ENCODE peak calls at places on chromosomes 6 and 20, in ten cellular contexts. One of them, this sample, is unnamed.

GRCh38 chr20:53961527-53961926 is 108.9 kb downstream of the BCAS1 start:
- DNase-seq in HEK293T: no peak
- DNase-seq in astrocyte of the cerebellum: no peak
- DNase-seq in MM.1S: peak
- DNase-seq in GM13976: no peak
- DNase-seq in activated T-cell treated with anti-CD3 and anti-CD28 coated beads, Interleukin-2, amount 50 U/mL, for 24 hours: no peak
- DNase-seq in ELF-1: no peak
- DNase-seq in KG1: no peak
- DNase-seq in activated CD4-positive, alpha-beta T cell treated with anti-CD3 and anti-CD28 coated beads, Interleukin-2, amount 50 U/mL, for 4 hours: no peak
- DNase-seq in KBM-7: no peak
- DNase-seq in this sample: no peak

GRCh38 chr6:119313937-119314893 is 35.3 kb downstream of the MAN1A1 start:
- DNase-seq in KBM-7: peak
- DNase-seq in GM13976: no peak
- DNase-seq in activated T-cell treated with anti-CD3 and anti-CD28 coated beads, Interleukin-2, amount 50 U/mL, for 24 hours: no peak
- DNase-seq in astrocyte of the cerebellum: no peak
- DNase-seq in activated CD4-positive, alpha-beta T cell treated with anti-CD3 and anti-CD28 coated beads, Interleukin-2, amount 50 U/mL, for 4 hours: no peak
- DNase-seq in KG1: peak
- DNase-seq in MM.1S: no peak
- DNase-seq in ELF-1: no peak
- DNase-seq in HEK293T: no peak
- DNase-seq in this sample: no peak

GRCh38 chr6:53358440-53359087 is 9.8 kb upstream of the ELOVL5 start:
- DNase-seq in MM.1S: no peak
- DNase-seq in ELF-1: no peak
- DNase-seq in activated CD4-positive, alpha-beta T cell treated with anti-CD3 and anti-CD28 coated beads, Interleukin-2, amount 50 U/mL, for 4 hours: no peak
- DNase-seq in GM13976: peak
- DNase-seq in astrocyte of the cerebellum: no peak
- DNase-seq in activated T-cell treated with anti-CD3 and anti-CD28 coated beads, Interleukin-2, amount 50 U/mL, for 24 hours: no peak
- DNase-seq in KBM-7: peak
- DNase-seq in HEK293T: no peak
- DNase-seq in KG1: no peak
- DNase-seq in this sample: no peak

GRCh38 chr20:39136145-39136544 is 174.0 kb downstream of the DHX35 start:
- DNase-seq in MM.1S: no peak
- DNase-seq in HEK293T: no peak
- DNase-seq in activated T-cell treated with anti-CD3 and anti-CD28 coated beads, Interleukin-2, amount 50 U/mL, for 24 hours: no peak
- DNase-seq in ELF-1: no peak
- DNase-seq in GM13976: no peak
- DNase-seq in activated CD4-positive, alpha-beta T cell treated with anti-CD3 and anti-CD28 coated beads, Interleukin-2, amount 50 U/mL, for 4 hours: no peak
- DNase-seq in astrocyte of the cerebellum: no peak
- DNase-seq in KBM-7: no peak
- DNase-seq in KG1: no peak
- DNase-seq in this sample: no peak

GRCh38 chr6:158668707-158669103 is 18.9 kb downstream of the SYTL3 start:
- DNase-seq in KBM-7: no peak
- DNase-seq in HEK293T: no peak
- DNase-seq in KG1: no peak
- DNase-seq in GM13976: no peak
- DNase-seq in MM.1S: no peak
- DNase-seq in activated T-cell treated with anti-CD3 and anti-CD28 coated beads, Interleukin-2, amount 50 U/mL, for 24 hours: peak
- DNase-seq in astrocyte of the cerebellum: no peak
- DNase-seq in ELF-1: no peak
- DNase-seq in activated CD4-positive, alpha-beta T cell treated with anti-CD3 and anti-CD28 coated beads, Interleukin-2, amount 50 U/mL, for 4 hours: no peak
- DNase-seq in this sample: no peak

GRCh38 chr6:85660181-85660611 is 17.5 kb upstream of the SYNCRIP start:
- DNase-seq in activated T-cell treated with anti-CD3 and anti-CD28 coated beads, Interleukin-2, amount 50 U/mL, for 24 hours: no peak
- DNase-seq in MM.1S: no peak
- DNase-seq in ELF-1: no peak
- DNase-seq in GM13976: no peak
- DNase-seq in astrocyte of the cerebellum: peak
- DNase-seq in activated CD4-positive, alpha-beta T cell treated with anti-CD3 and anti-CD28 coated beads, Interleukin-2, amount 50 U/mL, for 4 hours: no peak
- DNase-seq in KBM-7: no peak
- DNase-seq in KG1: no peak
- DNase-seq in HEK293T: peak
- DNase-seq in this sample: no peak

GRCh38 chr6:53112871-53113270 is 35.8 kb downstream of the GCM1 start:
- DNase-seq in activated T-cell treated with anti-CD3 and anti-CD28 coated beads, Interleukin-2, amount 50 U/mL, for 24 hours: no peak
- DNase-seq in HEK293T: no peak
- DNase-seq in astrocyte of the cerebellum: no peak
- DNase-seq in KBM-7: no peak
- DNase-seq in KG1: no peak
- DNase-seq in ELF-1: no peak
- DNase-seq in GM13976: no peak
- DNase-seq in activated CD4-positive, alpha-beta T cell treated with anti-CD3 and anti-CD28 coated beads, Interleukin-2, amount 50 U/mL, for 4 hours: no peak
- DNase-seq in MM.1S: no peak
- DNase-seq in this sample: no peak

GRCh38 chr20:45873409-45874116 is 7.5 kb upstream of the ZSWIM1 start:
- DNase-seq in GM13976: no peak
- DNase-seq in KBM-7: no peak
- DNase-seq in astrocyte of the cerebellum: no peak
- DNase-seq in MM.1S: no peak
- DNase-seq in ELF-1: no peak
- DNase-seq in HEK293T: no peak
- DNase-seq in activated T-cell treated with anti-CD3 and anti-CD28 coated beads, Interleukin-2, amount 50 U/mL, for 24 hours: no peak
- DNase-seq in activated CD4-positive, alpha-beta T cell treated with anti-CD3 and anti-CD28 coated beads, Interleukin-2, amount 50 U/mL, for 4 hours: no peak
- DNase-seq in KG1: no peak
- DNase-seq in this sample: no peak

GRCh38 chr20:44702776-44703175 is 12.4 kb upstream of the CCN5 start:
- DNase-seq in KG1: no peak
- DNase-seq in activated CD4-positive, alpha-beta T cell treated with anti-CD3 and anti-CD28 coated beads, Interleukin-2, amount 50 U/mL, for 4 hours: no peak
- DNase-seq in ELF-1: no peak
- DNase-seq in KBM-7: no peak
- DNase-seq in astrocyte of the cerebellum: peak
- DNase-seq in activated T-cell treated with anti-CD3 and anti-CD28 coated beads, Interleukin-2, amount 50 U/mL, for 24 hours: no peak
- DNase-seq in GM13976: peak
- DNase-seq in HEK293T: no peak
- DNase-seq in MM.1S: no peak
- DNase-seq in this sample: no peak

GRCh38 chr6:167825759-167826229 is 917 bp upstream of the AFDN start:
- DNase-seq in KBM-7: no peak
- DNase-seq in activated T-cell treated with anti-CD3 and anti-CD28 coated beads, Interleukin-2, amount 50 U/mL, for 24 hours: peak
- DNase-seq in astrocyte of the cerebellum: no peak
- DNase-seq in ELF-1: peak
- DNase-seq in activated CD4-positive, alpha-beta T cell treated with anti-CD3 and anti-CD28 coated beads, Interleukin-2, amount 50 U/mL, for 4 hours: no peak
- DNase-seq in HEK293T: peak
- DNase-seq in KG1: no peak
- DNase-seq in MM.1S: no peak
- DNase-seq in GM13976: no peak
- DNase-seq in this sample: peak

GRCh38 chr6:94683409-94683808 is 893.9 kb upstream of the MANEA start:
- DNase-seq in astrocyte of the cerebellum: no peak
- DNase-seq in ELF-1: no peak
- DNase-seq in GM13976: no peak
- DNase-seq in MM.1S: no peak
- DNase-seq in activated T-cell treated with anti-CD3 and anti-CD28 coated beads, Interleukin-2, amount 50 U/mL, for 24 hours: no peak
- DNase-seq in HEK293T: no peak
- DNase-seq in KG1: no peak
- DNase-seq in activated CD4-positive, alpha-beta T cell treated with anti-CD3 and anti-CD28 coated beads, Interleukin-2, amount 50 U/mL, for 4 hours: no peak
- DNase-seq in KBM-7: no peak
- DNase-seq in this sample: no peak

GRCh38 chr20:33679758-33680485 is 5.7 kb upstream of the NECAB3 start:
- DNase-seq in KBM-7: no peak
- DNase-seq in GM13976: peak
- DNase-seq in MM.1S: no peak
- DNase-seq in activated T-cell treated with anti-CD3 and anti-CD28 coated beads, Interleukin-2, amount 50 U/mL, for 24 hours: peak
- DNase-seq in activated CD4-positive, alpha-beta T cell treated with anti-CD3 and anti-CD28 coated beads, Interleukin-2, amount 50 U/mL, for 4 hours: peak
- DNase-seq in HEK293T: no peak
- DNase-seq in KG1: no peak
- DNase-seq in astrocyte of the cerebellum: no peak
- DNase-seq in ELF-1: no peak
- DNase-seq in this sample: no peak

GRCh38 chr6:143419526-143419925 is 31.0 kb downstream of the ADAT2 start:
- DNase-seq in activated CD4-positive, alpha-beta T cell treated with anti-CD3 and anti-CD28 coated beads, Interleukin-2, amount 50 U/mL, for 4 hours: no peak
- DNase-seq in HEK293T: no peak
- DNase-seq in MM.1S: no peak
- DNase-seq in activated T-cell treated with anti-CD3 and anti-CD28 coated beads, Interleukin-2, amount 50 U/mL, for 24 hours: no peak
- DNase-seq in astrocyte of the cerebellum: no peak
- DNase-seq in KBM-7: no peak
- DNase-seq in ELF-1: no peak
- DNase-seq in GM13976: no peak
- DNase-seq in KG1: no peak
- DNase-seq in this sample: no peak

GRCh38 chr6:30747300-30747687 is 2.9 kb upstream of the IER3 start:
- DNase-seq in activated T-cell treated with anti-CD3 and anti-CD28 coated beads, Interleukin-2, amount 50 U/mL, for 24 hours: no peak
- DNase-seq in KBM-7: no peak
- DNase-seq in activated CD4-positive, alpha-beta T cell treated with anti-CD3 and anti-CD28 coated beads, Interleukin-2, amount 50 U/mL, for 4 hours: no peak
- DNase-seq in GM13976: no peak
- DNase-seq in HEK293T: no peak
- DNase-seq in KG1: no peak
- DNase-seq in ELF-1: no peak
- DNase-seq in MM.1S: no peak
- DNase-seq in astrocyte of the cerebellum: no peak
- DNase-seq in this sample: no peak

GRCh38 chr6:7685276-7685675 is 40.6 kb upstream of the BMP6 start:
- DNase-seq in KBM-7: no peak
- DNase-seq in activated T-cell treated with anti-CD3 and anti-CD28 coated beads, Interleukin-2, amount 50 U/mL, for 24 hours: no peak
- DNase-seq in HEK293T: no peak
- DNase-seq in astrocyte of the cerebellum: no peak
- DNase-seq in activated CD4-positive, alpha-beta T cell treated with anti-CD3 and anti-CD28 coated beads, Interleukin-2, amount 50 U/mL, for 4 hours: no peak
- DNase-seq in GM13976: no peak
- DNase-seq in MM.1S: no peak
- DNase-seq in ELF-1: no peak
- DNase-seq in KG1: no peak
- DNase-seq in this sample: no peak

GRCh38 chr6:162364488-162364887 is 363.1 kb downstream of the PRKN start:
- DNase-seq in HEK293T: no peak
- DNase-seq in MM.1S: no peak
- DNase-seq in GM13976: no peak
- DNase-seq in KG1: no peak
- DNase-seq in activated CD4-positive, alpha-beta T cell treated with anti-CD3 and anti-CD28 coated beads, Interleukin-2, amount 50 U/mL, for 4 hours: no peak
- DNase-seq in activated T-cell treated with anti-CD3 and anti-CD28 coated beads, Interleukin-2, amount 50 U/mL, for 24 hours: no peak
- DNase-seq in astrocyte of the cerebellum: no peak
- DNase-seq in ELF-1: no peak
- DNase-seq in KBM-7: no peak
- DNase-seq in this sample: no peak

GRCh38 chr20:40686893-40687292 is 2.1 kb downstream of the MAFB start:
- DNase-seq in KBM-7: no peak
- DNase-seq in GM13976: no peak
- DNase-seq in activated CD4-positive, alpha-beta T cell treated with anti-CD3 and anti-CD28 coated beads, Interleukin-2, amount 50 U/mL, for 4 hours: no peak
- DNase-seq in astrocyte of the cerebellum: no peak
- DNase-seq in MM.1S: no peak
- DNase-seq in activated T-cell treated with anti-CD3 and anti-CD28 coated beads, Interleukin-2, amount 50 U/mL, for 24 hours: no peak
- DNase-seq in HEK293T: no peak
- DNase-seq in ELF-1: no peak
- DNase-seq in KG1: no peak
- DNase-seq in this sample: no peak

GRCh38 chr6:75292522-75292921 is 7.9 kb upstream of the TMEM30A start:
- DNase-seq in KBM-7: no peak
- DNase-seq in MM.1S: no peak
- DNase-seq in GM13976: no peak
- DNase-seq in activated T-cell treated with anti-CD3 and anti-CD28 coated beads, Interleukin-2, amount 50 U/mL, for 24 hours: no peak
- DNase-seq in HEK293T: no peak
- DNase-seq in KG1: no peak
- DNase-seq in ELF-1: no peak
- DNase-seq in activated CD4-positive, alpha-beta T cell treated with anti-CD3 and anti-CD28 coated beads, Interleukin-2, amount 50 U/mL, for 4 hours: no peak
- DNase-seq in astrocyte of the cerebellum: no peak
- DNase-seq in this sample: no peak

GRCh38 chr6:35568967-35569606 is 56.4 kb upstream of the TULP1 start:
- DNase-seq in astrocyte of the cerebellum: no peak
- DNase-seq in KBM-7: peak
- DNase-seq in KG1: no peak
- DNase-seq in HEK293T: peak
- DNase-seq in MM.1S: no peak
- DNase-seq in ELF-1: peak
- DNase-seq in activated CD4-positive, alpha-beta T cell treated with anti-CD3 and anti-CD28 coated beads, Interleukin-2, amount 50 U/mL, for 4 hours: peak
- DNase-seq in GM13976: peak
- DNase-seq in activated T-cell treated with anti-CD3 and anti-CD28 coated beads, Interleukin-2, amount 50 U/mL, for 24 hours: peak
- DNase-seq in this sample: peak

GRCh38 chr20:5845686-5846651 is 95.8 kb downstream of the SHLD1 start:
- DNase-seq in KBM-7: peak
- DNase-seq in ELF-1: no peak
- DNase-seq in activated T-cell treated with anti-CD3 and anti-CD28 coated beads, Interleukin-2, amount 50 U/mL, for 24 hours: no peak
- DNase-seq in HEK293T: no peak
- DNase-seq in astrocyte of the cerebellum: no peak
- DNase-seq in GM13976: no peak
- DNase-seq in MM.1S: peak
- DNase-seq in activated CD4-positive, alpha-beta T cell treated with anti-CD3 and anti-CD28 coated beads, Interleukin-2, amount 50 U/mL, for 4 hours: no peak
- DNase-seq in KG1: no peak
- DNase-seq in this sample: no peak

GRCh38 chr6:39243809-39244208 is 14.5 kb upstream of the KCNK5 start:
- DNase-seq in MM.1S: no peak
- DNase-seq in KBM-7: no peak
- DNase-seq in GM13976: no peak
- DNase-seq in activated T-cell treated with anti-CD3 and anti-CD28 coated beads, Interleukin-2, amount 50 U/mL, for 24 hours: no peak
- DNase-seq in astrocyte of the cerebellum: no peak
- DNase-seq in HEK293T: peak
- DNase-seq in activated CD4-positive, alpha-beta T cell treated with anti-CD3 and anti-CD28 coated beads, Interleukin-2, amount 50 U/mL, for 4 hours: no peak
- DNase-seq in ELF-1: no peak
- DNase-seq in KG1: no peak
- DNase-seq in this sample: no peak

GRCh38 chr20:10795286-10796026 is 121.7 kb upstream of the JAG1 start:
- DNase-seq in KBM-7: no peak
- DNase-seq in ELF-1: peak
- DNase-seq in activated T-cell treated with anti-CD3 and anti-CD28 coated beads, Interleukin-2, amount 50 U/mL, for 24 hours: no peak
- DNase-seq in HEK293T: no peak
- DNase-seq in activated CD4-positive, alpha-beta T cell treated with anti-CD3 and anti-CD28 coated beads, Interleukin-2, amount 50 U/mL, for 4 hours: no peak
- DNase-seq in MM.1S: no peak
- DNase-seq in GM13976: no peak
- DNase-seq in astrocyte of the cerebellum: no peak
- DNase-seq in KG1: no peak
- DNase-seq in this sample: no peak

GRCh38 chr6:48765352-48765961 is 654.5 kb upstream of the PTCHD4 start:
- DNase-seq in MM.1S: peak
- DNase-seq in KBM-7: peak
- DNase-seq in activated CD4-positive, alpha-beta T cell treated with anti-CD3 and anti-CD28 coated beads, Interleukin-2, amount 50 U/mL, for 4 hours: no peak
- DNase-seq in activated T-cell treated with anti-CD3 and anti-CD28 coated beads, Interleukin-2, amount 50 U/mL, for 24 hours: no peak
- DNase-seq in HEK293T: peak
- DNase-seq in ELF-1: peak
- DNase-seq in GM13976: peak
- DNase-seq in KG1: no peak
- DNase-seq in astrocyte of the cerebellum: peak
- DNase-seq in this sample: peak

GRCh38 chr20:11376998-11377397 is 540.7 kb upstream of the BTBD3 start:
- DNase-seq in KBM-7: no peak
- DNase-seq in activated CD4-positive, alpha-beta T cell treated with anti-CD3 and anti-CD28 coated beads, Interleukin-2, amount 50 U/mL, for 4 hours: no peak
- DNase-seq in HEK293T: no peak
- DNase-seq in KG1: no peak
- DNase-seq in astrocyte of the cerebellum: peak
- DNase-seq in activated T-cell treated with anti-CD3 and anti-CD28 coated beads, Interleukin-2, amount 50 U/mL, for 24 hours: no peak
- DNase-seq in GM13976: no peak
- DNase-seq in MM.1S: no peak
- DNase-seq in ELF-1: no peak
- DNase-seq in this sample: no peak

GRCh38 chr6:27312146-27312949 is at the start of gene POM121L2:
- DNase-seq in GM13976: peak
- DNase-seq in activated CD4-positive, alpha-beta T cell treated with anti-CD3 and anti-CD28 coated beads, Interleukin-2, amount 50 U/mL, for 4 hours: peak
- DNase-seq in MM.1S: peak
- DNase-seq in KBM-7: peak
- DNase-seq in HEK293T: peak
- DNase-seq in astrocyte of the cerebellum: no peak
- DNase-seq in activated T-cell treated with anti-CD3 and anti-CD28 coated beads, Interleukin-2, amount 50 U/mL, for 24 hours: peak
- DNase-seq in ELF-1: peak
- DNase-seq in KG1: peak
- DNase-seq in this sample: peak

GRCh38 chr6:163031931-163032330 is 304.2 kb downstream of the PACRG start:
- DNase-seq in MM.1S: no peak
- DNase-seq in KG1: no peak
- DNase-seq in ELF-1: no peak
- DNase-seq in astrocyte of the cerebellum: no peak
- DNase-seq in activated CD4-positive, alpha-beta T cell treated with anti-CD3 and anti-CD28 coated beads, Interleukin-2, amount 50 U/mL, for 4 hours: no peak
- DNase-seq in activated T-cell treated with anti-CD3 and anti-CD28 coated beads, Interleukin-2, amount 50 U/mL, for 24 hours: no peak
- DNase-seq in KBM-7: no peak
- DNase-seq in GM13976: no peak
- DNase-seq in HEK293T: no peak
- DNase-seq in this sample: no peak

GRCh38 chr6:150377211-150377781 is 8.5 kb downstream of the IYD start:
- DNase-seq in KBM-7: no peak
- DNase-seq in GM13976: no peak
- DNase-seq in HEK293T: no peak
- DNase-seq in activated CD4-positive, alpha-beta T cell treated with anti-CD3 and anti-CD28 coated beads, Interleukin-2, amount 50 U/mL, for 4 hours: no peak
- DNase-seq in astrocyte of the cerebellum: peak
- DNase-seq in ELF-1: peak
- DNase-seq in activated T-cell treated with anti-CD3 and anti-CD28 coated beads, Interleukin-2, amount 50 U/mL, for 24 hours: no peak
- DNase-seq in MM.1S: no peak
- DNase-seq in KG1: no peak
- DNase-seq in this sample: peak

GRCh38 chr20:44017905-44018683 is 103.4 kb downstream of the TOX2 start:
- DNase-seq in GM13976: no peak
- DNase-seq in activated T-cell treated with anti-CD3 and anti-CD28 coated beads, Interleukin-2, amount 50 U/mL, for 24 hours: no peak
- DNase-seq in MM.1S: no peak
- DNase-seq in ELF-1: no peak
- DNase-seq in activated CD4-positive, alpha-beta T cell treated with anti-CD3 and anti-CD28 coated beads, Interleukin-2, amount 50 U/mL, for 4 hours: no peak
- DNase-seq in KG1: no peak
- DNase-seq in KBM-7: no peak
- DNase-seq in astrocyte of the cerebellum: peak
- DNase-seq in HEK293T: peak
- DNase-seq in this sample: no peak

This sample was measured in HuH-7.